ENCODE peak calls at places on chromosome 21, in seven cellular contexts. P is fibroblast of lung, G is thoracic aorta, Z is lower leg skin, W is fibroblast of mammary gland, R is fibroblast of villous mesenchyme, L is K562. B is an unnamed sample.

GRCh38 chr21:29056005-29056404 is 17.4 kb downstream of the CCT8 start:
- DNase-seq in G (no peak), R (peak; percentile 30), P (peak; percentile 27), W (peak; percentile 12), L (no peak), Z (no peak), B (no peak)

GRCh38 chr21:44758781-44759627 is 42.6 kb downstream of the UBE2G2 start:
- DNase-seq in W (no peak), Z (peak; percentile 79), L (no peak), G (no peak), P (no peak), R (no peak), B (no peak)

GRCh38 chr21:32021319-32022027 is 148.7 kb downstream of the HUNK start:
- DNase-seq in P (no peak), G (peak; percentile 29), W (no peak), L (no peak), Z (no peak), R (no peak), B (no peak)

GRCh38 chr21:31921079-31921478 is 48.3 kb downstream of the HUNK start:
- DNase-seq in R (no peak), L (no peak), Z (no peak), G (no peak), W (peak; percentile 30), P (no peak), B (no peak)

GRCh38 chr21:36321325-36322082 is 1.5 kb downstream of the MORC3 start:
- DNase-seq in R (peak; percentile 27), P (peak; percentile 41), W (peak; percentile 26), L (peak; percentile 69), G (no peak), Z (no peak), B (peak; percentile 31)

GRCh38 chr21:30831194-30831765 is 1.7 kb upstream of the KRTAP7-1 start:
- DNase-seq in G (no peak), W (peak; percentile 25), Z (no peak), L (peak; percentile 35), P (no peak), R (no peak), B (no peak)

GRCh38 chr21:21063828-21064227 is 65.6 kb downstream of the NCAM2 start:
- DNase-seq in G (no peak), L (no peak), P (no peak), R (no peak), Z (no peak), W (no peak), B (no peak)

GRCh38 chr21:35674272-35674671 is 386.1 kb downstream of the SETD4 start:
- DNase-seq in P (no peak), W (no peak), G (no peak), R (no peak), L (no peak), Z (no peak), B (no peak)

GRCh38 chr21:45319461-45320211 is 31.9 kb upstream of the POFUT2 start:
- DNase-seq in L (no peak), Z (no peak), R (peak; percentile 65), P (peak; percentile 85), G (peak; percentile 59), W (no peak), B (peak; percentile 63)

GRCh38 chr21:18951291-18952038 is 547.9 kb upstream of the TMPRSS15 start:
- DNase-seq in P (no peak), G (no peak), Z (no peak), R (no peak), L (no peak), W (peak; percentile 0), B (peak; percentile 12)

GRCh38 chr21:31397939-31398338 is 53.9 kb upstream of the TIAM1 start:
- DNase-seq in W (no peak), R (no peak), G (no peak), Z (peak; percentile 40), P (no peak), L (no peak), B (no peak)

GRCh38 chr21:36729301-36729970 is 30.5 kb downstream of the SIM2 start:
- DNase-seq in R (no peak), W (no peak), Z (peak; percentile 54), P (no peak), L (no peak), G (no peak), B (no peak)

GRCh38 chr21:27480841-27481261 is 514.0 kb upstream of the ADAMTS5 start:
- DNase-seq in G (no peak), Z (no peak), P (no peak), W (peak; percentile 63), R (peak; percentile 54), L (no peak), B (peak; percentile 48)

GRCh38 chr21:32826317-32827167 is 55.0 kb upstream of the PAXBP1 start:
- DNase-seq in L (peak; percentile 67), G (no peak), P (peak; percentile 72), R (peak; percentile 64), Z (no peak), W (peak; percentile 74), B (peak; percentile 55)

GRCh38 chr21:17270234-17270633 is 242.6 kb upstream of the CXADR start:
- DNase-seq in W (peak; percentile 72), R (peak; percentile 36), P (peak; percentile 71), G (no peak), Z (no peak), L (peak; percentile 6), B (peak; percentile 74)

GRCh38 chr21:16751705-16752104 is 761.1 kb upstream of the CXADR start:
- DNase-seq in P (no peak), R (no peak), W (no peak), L (no peak), G (no peak), Z (no peak), B (peak; percentile 38)

GRCh38 chr21:45015469-45015860 is 58.9 kb upstream of the ADARB1 start:
- DNase-seq in G (no peak), P (no peak), Z (no peak), L (no peak), R (no peak), W (no peak), B (no peak)

GRCh38 chr21:41750532-41751151 is 16.2 kb downstream of the RIPK4 start:
- DNase-seq in Z (no peak), L (no peak), W (no peak), R (no peak), P (no peak), G (no peak), B (no peak)

GRCh38 chr21:41752231-41752681 is 14.6 kb downstream of the RIPK4 start:
- DNase-seq in R (peak; percentile 61), W (peak; percentile 92), Z (no peak), L (no peak), G (no peak), P (peak; percentile 74), B (peak; percentile 56)

GRCh38 chr21:41750051-41750450 is 16.8 kb downstream of the RIPK4 start:
- DNase-seq in L (no peak), P (no peak), G (no peak), Z (no peak), R (no peak), W (no peak), B (no peak)

GRCh38 chr21:41753001-41753725 is 13.7 kb downstream of the RIPK4 start:
- DNase-seq in Z (no peak), L (no peak), G (no peak), W (no peak), R (no peak), P (no peak), B (no peak)

DNA sequence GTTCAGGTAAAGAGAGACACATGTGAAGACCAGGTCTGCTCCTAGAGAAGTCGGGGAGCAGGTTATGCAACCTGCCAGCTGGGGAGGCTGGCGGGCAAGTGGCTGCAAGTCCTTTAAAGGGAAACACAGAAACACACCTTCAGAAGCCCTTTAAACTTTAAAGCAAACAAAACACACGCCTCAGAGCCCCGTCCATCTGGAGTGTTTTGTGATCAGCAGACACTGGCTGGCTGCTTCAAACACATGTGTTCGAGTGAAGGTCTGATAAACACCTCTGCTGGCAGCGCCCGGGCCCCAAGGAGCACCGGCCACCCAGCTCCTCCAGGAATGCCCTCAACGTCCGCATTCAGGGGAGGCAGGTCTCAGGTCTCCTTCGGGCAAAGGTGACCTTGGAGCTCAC is 15.2 kb downstream of the RIPK4 start:
- DNase-seq in R (no peak), L (no peak), W (no peak), Z (no peak), P (no peak), G (no peak), B (no peak)
- H3K4me3 ChIP-seq in R (no peak overlapping the region), L (no peak overlapping the region), W (no peak overlapping the region), Z (no peak overlapping the region), P (no peak overlapping the region), G (no peak overlapping the region), B (no peak overlapping the region)

GRCh38 chr21:38861006-38861405 is 55.3 kb downstream of the ETS2 start:
- DNase-seq in R (no peak), P (no peak), G (no peak), W (no peak), L (no peak), Z (no peak), B (no peak)
- TF ChIP-seq CTCF in R (no peak), P (no peak), G (no peak), W (no peak), L (no peak), Z (no peak), B (no peak)

DNA sequence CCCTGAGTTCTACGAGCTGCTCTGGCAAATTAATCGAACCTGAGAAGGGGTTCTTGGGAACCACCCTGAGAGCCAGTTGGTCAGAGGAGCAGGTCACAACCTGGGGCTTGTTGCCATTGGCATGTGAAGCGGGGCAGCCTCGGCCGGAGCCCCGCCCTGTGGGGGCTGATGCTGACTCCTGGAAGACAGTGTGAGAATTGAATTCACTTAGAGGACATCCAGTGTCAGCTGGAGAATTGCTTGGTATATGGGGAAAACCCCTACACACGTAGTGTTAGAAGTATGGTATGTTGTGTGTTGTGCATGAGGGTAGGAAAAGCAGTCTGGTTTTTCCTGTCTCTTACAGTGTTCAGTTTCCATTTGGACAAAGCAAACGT is 11.6 kb downstream of the SLC37A1 start:
- DNase-seq in L (no peak), P (peak; percentile 18), Z (peak; percentile 84), W (peak; percentile 28), G (no peak), R (no peak), B (no peak)
- H3K4me3 ChIP-seq in L (no peak overlapping the region), P (peak overlapping the region; percentile 35), Z (no peak overlapping the region), W (no peak overlapping the region), G (peak overlapping the region; percentile 57), R (no peak overlapping the region), B (no peak overlapping the region)

GRCh38 chr21:42671778-42672593 is 18.6 kb downstream of the PDE9A start:
- DNase-seq in P (no peak), G (no peak), R (no peak), W (no peak), L (no peak), Z (no peak), B (peak; percentile 41)
- TF ChIP-seq CTCF in P (no peak), G (no peak), R (no peak), W (no peak), L (no peak), Z (no peak), B (no peak)